ENCODE peak calls at places on chromosome 3, in six cellular contexts. One of them, this sample, is unnamed.

GRCh38 chr3:64930891-64931290 is 243.1 kb upstream of the ADAMTS9 start:
- DNase-seq in HCT116: no peak
- DNase-seq in HepG2: no peak
- DNase-seq in H1: no peak
- DNase-seq in GM12878: no peak
- DNase-seq in SK-N-SH: no peak
- DNase-seq in this sample: no peak

GRCh38 chr3:181288145-181288544 is 298.6 kb upstream of the DNAJC19 start:
- DNase-seq in HCT116: no peak
- DNase-seq in HepG2: no peak
- DNase-seq in H1: no peak
- DNase-seq in GM12878: no peak
- DNase-seq in SK-N-SH: no peak
- DNase-seq in this sample: no peak

GRCh38 chr3:139718415-139718814 is 40.6 kb upstream of the NMNAT3 start:
- DNase-seq in HCT116: peak
- DNase-seq in HepG2: peak
- DNase-seq in H1: peak
- DNase-seq in GM12878: no peak
- DNase-seq in SK-N-SH: peak
- DNase-seq in this sample: no peak

GRCh38 chr3:155323063-155323666 is 29.7 kb upstream of the STRIT1 start:
- DNase-seq in HCT116: peak
- DNase-seq in HepG2: peak
- DNase-seq in H1: peak
- DNase-seq in GM12878: peak
- DNase-seq in SK-N-SH: peak
- DNase-seq in this sample: peak

GRCh38 chr3:121834079-121834730 is 655 bp downstream of the IQCB1 start:
- DNase-seq in HCT116: no peak
- DNase-seq in HepG2: peak
- DNase-seq in H1: no peak
- DNase-seq in GM12878: no peak
- DNase-seq in SK-N-SH: no peak
- DNase-seq in this sample: peak

GRCh38 chr3:109057616-109058015 is 60.3 kb downstream of the MORC1 start:
- DNase-seq in HCT116: no peak
- DNase-seq in HepG2: no peak
- DNase-seq in H1: no peak
- DNase-seq in GM12878: no peak
- DNase-seq in SK-N-SH: no peak
- DNase-seq in this sample: no peak

GRCh38 chr3:139597947-139598346 is 58.4 kb upstream of the RBP1 start:
- DNase-seq in HCT116: no peak
- DNase-seq in HepG2: no peak
- DNase-seq in H1: no peak
- DNase-seq in GM12878: no peak
- DNase-seq in SK-N-SH: no peak
- DNase-seq in this sample: no peak

GRCh38 chr3:159791336-159791735 is 197.3 kb upstream of the IL12A start:
- DNase-seq in HCT116: no peak
- DNase-seq in HepG2: no peak
- DNase-seq in H1: no peak
- DNase-seq in GM12878: no peak
- DNase-seq in SK-N-SH: no peak
- DNase-seq in this sample: no peak

GRCh38 chr3:14769531-14770325 is 49.0 kb upstream of the FGD5 start:
- DNase-seq in HCT116: no peak
- DNase-seq in HepG2: no peak
- DNase-seq in H1: no peak
- DNase-seq in GM12878: no peak
- DNase-seq in SK-N-SH: peak
- DNase-seq in this sample: no peak

GRCh38 chr3:153001428-153001827 is 160.6 kb upstream of the RAP2B start:
- DNase-seq in HCT116: no peak
- DNase-seq in HepG2: no peak
- DNase-seq in H1: no peak
- DNase-seq in GM12878: no peak
- DNase-seq in SK-N-SH: no peak
- DNase-seq in this sample: no peak

GRCh38 chr3:82100378-82100777 is 338.9 kb upstream of the GBE1 start:
- DNase-seq in HCT116: no peak
- DNase-seq in HepG2: peak
- DNase-seq in H1: no peak
- DNase-seq in GM12878: no peak
- DNase-seq in SK-N-SH: no peak
- DNase-seq in this sample: no peak

GRCh38 chr3:43349759-43350158 is 63.4 kb downstream of the SNRK start:
- DNase-seq in HCT116: no peak
- DNase-seq in HepG2: no peak
- DNase-seq in H1: no peak
- DNase-seq in GM12878: no peak
- DNase-seq in SK-N-SH: peak
- DNase-seq in this sample: no peak

GRCh38 chr3:179503152-179503551 is 51.9 kb upstream of the GNB4 start:
- DNase-seq in HCT116: no peak
- DNase-seq in HepG2: no peak
- DNase-seq in H1: no peak
- DNase-seq in GM12878: no peak
- DNase-seq in SK-N-SH: no peak
- DNase-seq in this sample: no peak

GRCh38 chr3:133448478-133449122 is 48.7 kb downstream of the BFSP2 start:
- DNase-seq in HCT116: no peak
- DNase-seq in HepG2: no peak
- DNase-seq in H1: no peak
- DNase-seq in GM12878: peak
- DNase-seq in SK-N-SH: no peak
- DNase-seq in this sample: no peak

GRCh38 chr3:2099028-2099671 is 484 bp downstream of the CNTN4 start:
- DNase-seq in HCT116: no peak
- DNase-seq in HepG2: no peak
- DNase-seq in H1: no peak
- DNase-seq in GM12878: no peak
- DNase-seq in SK-N-SH: peak
- DNase-seq in this sample: no peak

GRCh38 chr3:61847784-61848462 is 286.6 kb downstream of the PTPRG start:
- DNase-seq in HCT116: no peak
- DNase-seq in HepG2: peak
- DNase-seq in H1: no peak
- DNase-seq in GM12878: no peak
- DNase-seq in SK-N-SH: no peak
- DNase-seq in this sample: no peak

GRCh38 chr3:36380171-36381031 is at the start of gene STAC:
- DNase-seq in HCT116: no peak
- DNase-seq in HepG2: no peak
- DNase-seq in H1: no peak
- DNase-seq in GM12878: no peak
- DNase-seq in SK-N-SH: peak
- DNase-seq in this sample: no peak
- TF ChIP-seq SIN3A in HCT116: no peak
- TF ChIP-seq SIN3A in HepG2: no peak
- TF ChIP-seq SIN3A in H1: peak
- TF ChIP-seq SIN3A in GM12878: no peak
- TF ChIP-seq SIN3A in SK-N-SH: peak
- TF ChIP-seq SIN3A in this sample: no peak

GRCh38 chr3:197549261-197549885 is 6.4 kb downstream of the BDH1 start:
- DNase-seq in HCT116: no peak
- DNase-seq in HepG2: no peak
- DNase-seq in H1: no peak
- DNase-seq in GM12878: no peak
- DNase-seq in SK-N-SH: no peak
- DNase-seq in this sample: no peak
- TF ChIP-seq YY1 in HCT116: no peak
- TF ChIP-seq YY1 in HepG2: no peak
- TF ChIP-seq YY1 in H1: no peak
- TF ChIP-seq YY1 in GM12878: no peak
- TF ChIP-seq YY1 in SK-N-SH: no peak
- TF ChIP-seq YY1 in this sample: no peak

GRCh38 chr3:171177553-171177952 is 151.0 kb upstream of the SLC2A2 start:
- DNase-seq in HCT116: no peak
- DNase-seq in HepG2: no peak
- DNase-seq in H1: no peak
- DNase-seq in GM12878: no peak
- DNase-seq in SK-N-SH: no peak
- DNase-seq in this sample: no peak

GRCh38 chr3:171177056-171177455 is 150.5 kb upstream of the SLC2A2 start:
- DNase-seq in HCT116: no peak
- DNase-seq in HepG2: no peak
- DNase-seq in H1: no peak
- DNase-seq in GM12878: no peak
- DNase-seq in SK-N-SH: no peak
- DNase-seq in this sample: no peak

GRCh38 chr3:171176244-171176925 is 149.9 kb upstream of the SLC2A2 start:
- DNase-seq in HCT116: no peak
- DNase-seq in HepG2: no peak
- DNase-seq in H1: no peak
- DNase-seq in GM12878: no peak
- DNase-seq in SK-N-SH: no peak
- DNase-seq in this sample: no peak

GRCh38 chr3:171173732-171174131 is 147.2 kb upstream of the SLC2A2 start:
- DNase-seq in HCT116: no peak
- DNase-seq in HepG2: no peak
- DNase-seq in H1: no peak
- DNase-seq in GM12878: no peak
- DNase-seq in SK-N-SH: no peak
- DNase-seq in this sample: no peak

DNA sequence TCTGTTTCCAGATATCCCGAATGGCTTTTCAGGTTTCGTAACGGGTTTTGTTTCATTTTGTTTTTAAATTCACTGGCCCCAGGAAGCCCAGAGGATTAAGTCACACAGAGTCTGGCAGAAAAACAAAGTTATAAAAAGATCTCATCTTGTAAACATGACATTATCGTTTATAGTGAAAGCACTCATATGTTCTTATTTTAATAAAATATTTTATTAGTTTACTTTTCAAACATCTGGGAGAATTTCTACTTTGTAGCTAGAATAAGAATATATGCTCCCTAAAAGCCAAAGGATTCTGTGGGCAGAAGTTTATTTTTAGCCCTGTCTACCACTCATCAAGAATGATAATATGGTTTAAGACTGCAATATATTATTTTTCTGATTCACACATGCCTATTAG is 149.3 kb upstream of the SLC2A2 start:
- DNase-seq in HCT116: no peak
- DNase-seq in HepG2: no peak
- DNase-seq in H1: no peak
- DNase-seq in GM12878: no peak
- DNase-seq in SK-N-SH: no peak
- DNase-seq in this sample: no peak
- TF ChIP-seq SIN3A in HCT116: no peak
- TF ChIP-seq SIN3A in HepG2: no peak
- TF ChIP-seq SIN3A in H1: no peak
- TF ChIP-seq SIN3A in GM12878: no peak
- TF ChIP-seq SIN3A in SK-N-SH: no peak
- TF ChIP-seq SIN3A in this sample: no peak

DNA sequence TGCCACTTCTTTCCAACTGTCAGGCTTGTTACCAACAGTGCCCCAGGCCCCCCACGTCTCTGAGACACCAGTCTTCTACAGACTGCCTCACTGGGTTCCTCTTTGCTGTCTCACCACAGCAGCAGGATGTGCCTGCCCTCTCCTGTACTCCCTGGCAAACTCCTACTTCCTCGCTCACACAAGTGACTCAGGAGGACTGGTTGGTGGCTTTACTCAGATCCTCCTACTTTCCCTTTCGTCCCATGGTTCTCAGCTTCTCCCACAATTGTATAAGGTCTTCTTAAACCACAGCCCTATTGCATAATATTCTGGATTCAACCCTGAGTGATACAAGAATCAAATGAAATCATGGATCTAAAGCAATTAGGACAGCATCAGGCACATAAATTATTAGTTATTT is 246.6 kb upstream of the PROK2 start:
- DNase-seq in HCT116: no peak
- DNase-seq in HepG2: no peak
- DNase-seq in H1: no peak
- DNase-seq in GM12878: no peak
- DNase-seq in SK-N-SH: no peak
- DNase-seq in this sample: no peak
- TF ChIP-seq YY1 in HCT116: no peak
- TF ChIP-seq YY1 in HepG2: no peak
- TF ChIP-seq YY1 in H1: no peak
- TF ChIP-seq YY1 in GM12878: no peak
- TF ChIP-seq YY1 in SK-N-SH: no peak
- TF ChIP-seq YY1 in this sample: no peak

GRCh38 chr3:67521053-67521646 is 133.3 kb downstream of the SUCLG2 start:
- DNase-seq in HCT116: no peak
- DNase-seq in HepG2: no peak
- DNase-seq in H1: no peak
- DNase-seq in GM12878: no peak
- DNase-seq in SK-N-SH: no peak
- DNase-seq in this sample: no peak

GRCh38 chr3:67516496-67516895 is 137.9 kb downstream of the SUCLG2 start:
- DNase-seq in HCT116: no peak
- DNase-seq in HepG2: no peak
- DNase-seq in H1: no peak
- DNase-seq in GM12878: no peak
- DNase-seq in SK-N-SH: no peak
- DNase-seq in this sample: no peak

GRCh38 chr3:67517781-67518180 is 136.6 kb downstream of the SUCLG2 start:
- DNase-seq in HCT116: no peak
- DNase-seq in HepG2: no peak
- DNase-seq in H1: no peak
- DNase-seq in GM12878: no peak
- DNase-seq in SK-N-SH: no peak
- DNase-seq in this sample: no peak

GRCh38 chr3:67518196-67518595 is 136.2 kb downstream of the SUCLG2 start:
- DNase-seq in HCT116: no peak
- DNase-seq in HepG2: no peak
- DNase-seq in H1: no peak
- DNase-seq in GM12878: no peak
- DNase-seq in SK-N-SH: peak
- DNase-seq in this sample: no peak

DNA sequence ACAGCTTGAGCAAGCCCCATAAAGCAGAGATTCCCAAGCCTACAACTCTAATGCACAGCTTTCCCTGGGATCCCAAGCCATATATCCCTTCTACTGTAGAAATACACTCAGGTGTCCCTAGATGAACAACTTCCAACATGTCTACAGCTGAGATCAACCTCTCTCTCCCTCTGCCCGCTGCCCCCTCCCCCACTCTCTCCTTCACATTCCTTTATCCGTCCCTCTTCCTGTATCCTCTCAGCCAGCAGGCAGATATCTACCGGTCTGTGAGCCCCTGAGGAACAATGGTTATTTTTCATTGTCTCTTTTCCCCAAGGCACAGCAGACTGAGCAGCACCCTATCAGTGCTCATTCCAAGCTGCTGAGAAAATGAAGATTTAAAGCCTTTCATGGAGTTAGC is 138.6 kb downstream of the SUCLG2 start:
- DNase-seq in HCT116: no peak
- DNase-seq in HepG2: no peak
- DNase-seq in H1: no peak
- DNase-seq in GM12878: no peak
- DNase-seq in SK-N-SH: no peak
- DNase-seq in this sample: no peak
- TF ChIP-seq SIN3A in HCT116: no peak
- TF ChIP-seq SIN3A in HepG2: no peak
- TF ChIP-seq SIN3A in H1: no peak
- TF ChIP-seq SIN3A in GM12878: no peak
- TF ChIP-seq SIN3A in SK-N-SH: no peak
- TF ChIP-seq SIN3A in this sample: no peak

This sample was measured in K562.